ENCODE peak calls at places on chromosomes 6 and 20, in four cellular contexts. One of them, this sample, is unnamed.
A peak's percentile ranks its signal among the peaks of the same experiment; 100 is the strongest.

GRCh38 chr6:152273638-152274037 is 363.5 kb downstream of the SYNE1 start:
- DNase-seq in suprapubic skin: no peak
- DNase-seq in A549: no peak
- DNase-seq in K562: no peak
- DNase-seq in this sample: no peak

GRCh38 chr20:3312940-3313656 is 74.1 kb upstream of the SLC4A11 start:
- DNase-seq in suprapubic skin: no peak
- DNase-seq in A549: peak; percentile 24
- DNase-seq in K562: no peak
- DNase-seq in this sample: no peak

GRCh38 chr20:24493181-24493580 is 23.8 kb downstream of the SYNDIG1 start:
- DNase-seq in suprapubic skin: no peak
- DNase-seq in A549: no peak
- DNase-seq in K562: no peak
- DNase-seq in this sample: no peak

GRCh38 chr20:35302421-35303335 is 10.5 kb upstream of the FAM83C start:
- DNase-seq in suprapubic skin: no peak
- DNase-seq in A549: no peak
- DNase-seq in K562: no peak
- DNase-seq in this sample: no peak

GRCh38 chr6:24883618-24884017 is 52.1 kb downstream of the RIPOR2 start:
- DNase-seq in suprapubic skin: no peak
- DNase-seq in A549: no peak
- DNase-seq in K562: no peak
- DNase-seq in this sample: no peak

GRCh38 chr6:37206674-37207073 is 36.7 kb downstream of the PIM1 start:
- DNase-seq in suprapubic skin: no peak
- DNase-seq in A549: no peak
- DNase-seq in K562: peak; percentile 8
- DNase-seq in this sample: no peak

GRCh38 chr20:32231847-32232246 is 24.2 kb downstream of the POFUT1 start:
- DNase-seq in suprapubic skin: no peak
- DNase-seq in A549: no peak
- DNase-seq in K562: no peak
- DNase-seq in this sample: no peak

GRCh38 chr6:125789167-125789566 is 1.6 kb upstream of the NCOA7 start:
- DNase-seq in suprapubic skin: no peak
- DNase-seq in A549: no peak
- DNase-seq in K562: no peak
- DNase-seq in this sample: peak; percentile 74

GRCh38 chr6:36120539-36120938 is 9.8 kb upstream of the MAPK13 start:
- DNase-seq in suprapubic skin: no peak
- DNase-seq in A549: no peak
- DNase-seq in K562: no peak
- DNase-seq in this sample: peak; percentile 51

GRCh38 chr6:158459726-158460125 is 100.2 kb upstream of the TMEM181 start:
- DNase-seq in suprapubic skin: no peak
- DNase-seq in A549: no peak
- DNase-seq in K562: no peak
- DNase-seq in this sample: no peak

GRCh38 chr6:160063771-160064413 is 57.7 kb upstream of the SLC22A1 start:
- DNase-seq in suprapubic skin: no peak
- DNase-seq in A549: no peak
- DNase-seq in K562: no peak
- DNase-seq in this sample: no peak

GRCh38 chr6:152096863-152097496 is 289.5 kb downstream of the ESR1 start:
- DNase-seq in suprapubic skin: no peak
- DNase-seq in A549: no peak
- DNase-seq in K562: no peak
- DNase-seq in this sample: no peak

GRCh38 chr6:159533016-159533415 is 160.0 kb downstream of the SOD2 start:
- DNase-seq in suprapubic skin: no peak
- DNase-seq in A549: no peak
- DNase-seq in K562: no peak
- DNase-seq in this sample: no peak

GRCh38 chr6:108293527-108294296 is 1.1 kb upstream of the AFG1L start:
- DNase-seq in suprapubic skin: no peak
- DNase-seq in A549: no peak
- DNase-seq in K562: no peak
- DNase-seq in this sample: no peak

GRCh38 chr20:3648941-3649340 is 14.3 kb downstream of the GFRA4 start:
- DNase-seq in suprapubic skin: no peak
- DNase-seq in A549: no peak
- DNase-seq in K562: no peak
- DNase-seq in this sample: no peak

GRCh38 chr6:58073263-58073662 is 755.8 kb downstream of the PRIM2 start:
- DNase-seq in suprapubic skin: no peak
- DNase-seq in A549: no peak
- DNase-seq in K562: no peak
- DNase-seq in this sample: no peak

GRCh38 chr6:150269857-150270223 is 99.0 kb upstream of the IYD start:
- DNase-seq in suprapubic skin: peak; percentile 59
- DNase-seq in A549: peak; percentile 46
- DNase-seq in K562: peak; percentile 80
- DNase-seq in this sample: no peak

GRCh38 chr6:115514656-115515055 is 546.0 kb downstream of the FRK start:
- DNase-seq in suprapubic skin: no peak
- DNase-seq in A549: no peak
- DNase-seq in K562: no peak
- DNase-seq in this sample: no peak

GRCh38 chr6:156776841-156777576 is at the start of gene ARID1B:
- DNase-seq in suprapubic skin: peak; percentile 90
- DNase-seq in A549: peak; percentile 33
- DNase-seq in K562: peak; percentile 75
- DNase-seq in this sample: peak; percentile 93

DNA sequence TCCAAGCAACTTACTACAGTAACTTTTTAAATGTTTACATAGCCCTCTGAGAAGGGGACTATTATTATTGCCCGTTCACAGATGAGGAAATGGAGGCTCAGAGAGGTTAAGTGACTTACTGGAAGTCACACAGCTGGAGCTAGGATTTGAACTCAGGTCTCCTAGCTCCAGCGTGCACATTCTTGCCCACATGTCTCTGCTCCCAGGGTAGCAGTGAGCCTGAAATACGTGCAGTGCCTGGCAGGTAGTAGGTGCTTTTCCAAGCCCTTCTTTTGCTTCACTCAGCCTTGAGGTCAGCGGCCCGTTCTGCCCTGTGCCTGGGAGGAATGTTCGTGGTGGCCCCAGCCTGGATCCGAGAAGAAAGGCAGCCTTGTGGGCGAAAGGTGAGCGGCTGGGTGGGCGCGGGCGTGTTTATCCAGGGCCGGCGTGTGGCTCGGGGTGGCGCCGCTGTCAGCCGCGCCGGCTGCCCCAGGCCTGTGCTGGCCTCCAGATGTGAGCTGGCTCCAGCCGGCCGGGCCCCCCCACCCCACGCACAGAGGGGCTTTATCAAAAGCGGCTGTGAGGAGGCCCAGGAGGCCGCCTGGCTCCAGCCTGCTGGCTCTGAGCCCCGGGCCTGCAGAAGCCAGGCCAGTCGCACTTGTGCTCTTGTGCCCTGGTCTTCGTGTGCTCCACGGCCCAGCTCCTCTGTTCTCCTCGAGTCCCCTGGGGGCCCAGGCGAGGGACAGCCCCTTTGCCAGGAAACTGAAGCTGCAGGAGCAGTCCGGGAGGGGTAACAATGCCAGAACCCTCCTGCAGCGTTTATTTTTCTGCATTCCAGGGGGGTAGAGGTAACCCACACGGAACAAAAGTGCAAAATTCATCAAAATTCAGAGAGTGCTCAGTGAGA is 58.1 kb downstream of the UBE2V1 start:
- DNase-seq in suprapubic skin: no peak
- DNase-seq in A549: no peak
- DNase-seq in K562: no peak
- DNase-seq in this sample: no peak
- TF ChIP-seq EP300 in suprapubic skin: no peak
- TF ChIP-seq EP300 in A549: no peak
- TF ChIP-seq EP300 in K562: no peak
- TF ChIP-seq EP300 in this sample: no peak

DNA sequence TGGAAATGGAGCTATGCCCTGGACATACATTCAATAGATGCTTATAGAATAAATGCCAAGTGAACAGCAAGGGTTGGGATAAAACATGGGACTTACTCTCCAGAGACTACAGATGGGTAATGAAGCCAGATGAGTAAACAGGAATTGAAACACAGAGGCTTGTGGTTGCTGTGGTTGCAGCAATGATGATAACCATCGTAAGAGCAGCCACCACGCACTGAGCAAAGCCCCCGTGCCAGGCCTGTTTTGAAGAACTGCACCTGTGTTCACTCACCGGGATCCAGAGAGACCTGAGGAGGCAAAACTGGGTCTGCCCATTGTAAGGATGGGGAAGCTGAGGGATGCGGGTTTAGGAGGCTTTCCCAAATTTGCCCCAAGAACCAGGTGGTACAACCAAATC is 431.1 kb upstream of the CDH4 start:
- DNase-seq in suprapubic skin: no peak
- DNase-seq in A549: no peak
- DNase-seq in K562: no peak
- DNase-seq in this sample: no peak
- H3K9me3 ChIP-seq in suprapubic skin: no peaks in the 10 kb centered on the region
- H3K9me3 ChIP-seq in A549: peaks cover 4% of the 10 kb centered on the region
- H3K9me3 ChIP-seq in K562: no peaks in the 10 kb centered on the region
- H3K9me3 ChIP-seq in this sample: no peaks in the 10 kb centered on the region

GRCh38 chr6:129643968-129644367 is 66.0 kb downstream of the ARHGAP18 start:
- DNase-seq in suprapubic skin: no peak
- DNase-seq in A549: no peak
- DNase-seq in K562: no peak
- DNase-seq in this sample: no peak
- TF ChIP-seq EP300 in suprapubic skin: no peak
- TF ChIP-seq EP300 in A549: no peak
- TF ChIP-seq EP300 in K562: no peak
- TF ChIP-seq EP300 in this sample: no peak

GRCh38 chr6:168124161-168124560 is 45.1 kb upstream of the FRMD1 start:
- DNase-seq in suprapubic skin: no peak
- DNase-seq in A549: no peak
- DNase-seq in K562: no peak
- DNase-seq in this sample: peak; percentile 36
- H3K9me3 ChIP-seq in suprapubic skin: no peaks in the 10 kb centered on the region
- H3K9me3 ChIP-seq in A549: no peaks in the 10 kb centered on the region
- H3K9me3 ChIP-seq in K562: no peaks in the 10 kb centered on the region
- H3K9me3 ChIP-seq in this sample: no peaks in the 10 kb centered on the region

GRCh38 chr20:43761396-43762340 is 34.9 kb upstream of the GTSF1L start:
- DNase-seq in suprapubic skin: no peak
- DNase-seq in A549: no peak
- DNase-seq in K562: no peak
- DNase-seq in this sample: no peak
- TF ChIP-seq EP300 in suprapubic skin: no peak
- TF ChIP-seq EP300 in A549: no peak
- TF ChIP-seq EP300 in K562: no peak
- TF ChIP-seq EP300 in this sample: no peak

GRCh38 chr20:15909995-15910394 is 663.3 kb downstream of the KIF16B start:
- DNase-seq in suprapubic skin: no peak
- DNase-seq in A549: no peak
- DNase-seq in K562: no peak
- DNase-seq in this sample: no peak

GRCh38 chr20:15902493-15902892 is 670.8 kb downstream of the KIF16B start:
- DNase-seq in suprapubic skin: no peak
- DNase-seq in A549: no peak
- DNase-seq in K562: peak; percentile 4
- DNase-seq in this sample: no peak

GRCh38 chr20:15899972-15900371 is 673.3 kb downstream of the KIF16B start:
- DNase-seq in suprapubic skin: no peak
- DNase-seq in A549: no peak
- DNase-seq in K562: no peak
- DNase-seq in this sample: no peak

GRCh38 chr20:15900443-15900842 is 672.8 kb downstream of the KIF16B start:
- DNase-seq in suprapubic skin: no peak
- DNase-seq in A549: no peak
- DNase-seq in K562: no peak
- DNase-seq in this sample: no peak

GRCh38 chr20:15905661-15906060 is 667.6 kb downstream of the KIF16B start:
- DNase-seq in suprapubic skin: no peak
- DNase-seq in A549: no peak
- DNase-seq in K562: no peak
- DNase-seq in this sample: no peak
- H3K9me3 ChIP-seq in suprapubic skin: no peaks in the 10 kb centered on the region
- H3K9me3 ChIP-seq in A549: peaks cover 9% of the 10 kb centered on the region
- H3K9me3 ChIP-seq in K562: no peaks in the 10 kb centered on the region
- H3K9me3 ChIP-seq in this sample: no peaks in the 10 kb centered on the region

DNA sequence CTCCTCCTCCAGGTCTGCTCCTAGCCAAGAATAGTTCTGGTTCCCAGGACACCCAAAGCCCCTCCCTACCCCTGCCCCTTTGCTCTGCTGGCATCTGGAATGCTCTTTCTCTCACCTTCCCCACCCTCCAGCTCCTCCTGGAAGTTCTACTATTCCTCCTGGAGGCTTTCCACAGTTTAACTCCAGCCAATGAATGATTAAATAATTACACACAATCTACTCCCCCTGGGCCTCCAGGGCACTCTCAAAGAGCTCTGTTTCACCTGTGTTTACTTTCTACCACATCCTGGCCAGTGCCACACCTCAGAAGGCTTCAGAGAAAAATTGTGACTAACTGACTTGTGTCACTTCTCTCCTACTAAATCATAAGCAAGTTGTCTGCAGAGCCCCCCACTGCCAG is 36.2 kb downstream of the GCM1 start:
- DNase-seq in suprapubic skin: no peak
- DNase-seq in A549: no peak
- DNase-seq in K562: no peak
- DNase-seq in this sample: no peak
- TF ChIP-seq EP300 in suprapubic skin: no peak
- TF ChIP-seq EP300 in A549: no peak
- TF ChIP-seq EP300 in K562: no peak
- TF ChIP-seq EP300 in this sample: no peak

DNA sequence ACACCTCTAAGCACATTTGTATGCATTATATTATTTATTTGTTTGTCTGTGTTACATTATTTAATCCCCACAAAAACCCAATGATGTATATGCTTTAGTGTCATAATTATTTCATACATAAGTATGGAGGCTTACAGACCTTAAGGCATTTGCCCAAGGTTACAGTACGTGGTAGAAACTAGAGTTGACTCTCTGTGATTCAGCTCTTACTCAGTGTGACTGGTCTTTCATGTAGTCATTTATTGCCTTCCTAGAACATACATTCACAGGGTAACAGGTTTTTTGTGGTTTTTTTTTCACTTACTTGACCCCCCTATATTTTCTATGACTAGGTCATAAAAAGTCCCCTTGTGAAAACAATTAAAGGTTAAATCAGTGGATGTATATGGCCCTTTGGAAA is 566.8 kb downstream of the TFAP2A start:
- DNase-seq in suprapubic skin: no peak
- DNase-seq in A549: no peak
- DNase-seq in K562: no peak
- DNase-seq in this sample: no peak
- H3K9me3 ChIP-seq in suprapubic skin: peaks cover 33% of the 10 kb centered on the region
- H3K9me3 ChIP-seq in A549: peaks cover 24% of the 10 kb centered on the region
- H3K9me3 ChIP-seq in K562: peaks cover 7% of the 10 kb centered on the region
- H3K9me3 ChIP-seq in this sample: no peaks in the 10 kb centered on the region

DNA sequence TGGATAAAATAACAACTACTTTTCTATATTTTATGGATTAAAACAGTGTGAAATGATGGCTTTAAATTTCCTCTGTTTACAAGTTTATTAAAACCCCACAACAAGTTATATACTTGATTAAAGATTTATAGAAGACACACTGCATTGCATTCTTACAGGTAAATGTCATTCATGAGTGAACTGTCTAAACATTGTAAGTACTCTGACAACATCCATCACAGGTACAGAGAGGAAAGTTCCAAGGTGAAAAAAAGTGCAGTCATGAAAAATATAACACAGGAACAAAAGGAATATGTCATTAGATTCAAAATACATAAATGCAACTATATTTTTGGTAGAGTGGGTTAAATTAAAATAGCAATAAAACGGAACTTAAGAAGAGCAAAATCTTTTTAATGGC is 156.9 kb downstream of the KHDRBS2 start:
- DNase-seq in suprapubic skin: no peak
- DNase-seq in A549: no peak
- DNase-seq in K562: no peak
- DNase-seq in this sample: no peak
- TF ChIP-seq EP300 in suprapubic skin: no peak
- TF ChIP-seq EP300 in A549: no peak
- TF ChIP-seq EP300 in K562: no peak
- TF ChIP-seq EP300 in this sample: no peak